ENCODE peak calls at places on chromosomes 2 and 18, in four cellular contexts. S is coronary artery, V is neural progenitor cell, A is NCI-H1105. W is an unnamed sample.

GRCh38 chr2:241593271-241593670 is 34.7 kb downstream of the BOK start:
- DNase-seq in S (no peak), V (no peak), A (no peak), W (no peak)

GRCh38 chr2:159035790-159036411 is 67.5 kb downstream of the TANC1 start:
- DNase-seq in S (no peak), V (peak), A (no peak), W (no peak)

GRCh38 chr18:48983793-48984437 is 33.1 kb upstream of the SMAD7 start:
- DNase-seq in S (no peak), V (no peak), A (peak), W (no peak)

GRCh38 chr2:45909677-45910191 is 258.3 kb downstream of the PRKCE start:
- DNase-seq in S (no peak), V (no peak), A (no peak), W (no peak)

GRCh38 chr2:84861539-84861938 is 19.3 kb downstream of the TRABD2A start:
- DNase-seq in S (no peak), V (no peak), A (no peak), W (no peak)

GRCh38 chr2:200466703-200467418 is 43.0 kb downstream of the KCTD18 start:
- DNase-seq in S (peak), V (no peak), A (no peak), W (no peak)

GRCh38 chr2:142521492-142521891 is 356.0 kb upstream of the KYNU start:
- DNase-seq in S (no peak), V (no peak), A (no peak), W (no peak)

GRCh38 chr18:79905389-79905911 is 46.0 kb downstream of the SLC66A2 start:
- DNase-seq in S (peak), V (no peak), A (no peak), W (peak)